ENCODE peak calls at places on chromosomes 11 and 22, in ten cellular contexts. I is IMR-90, E is AG09319, V is tibial nerve, T is AG04450, L is heart left ventricle, C is GM12865, D is psoas muscle, O is GM10248, J is cardiac fibroblast. N is an unnamed sample.
A peak's percentile ranks its signal among the peaks of the same experiment; 100 is the strongest.

GRCh38 chr22:19510919-19511341 is 13.3 kb downstream of the CLDN5 start:
- DNase-seq in J (peak; percentile 3), V (no peak), D (no peak), C (no peak), L (no peak), I (no peak), O (no peak), T (no peak), E (no peak), N (no peak)

GRCh38 chr11:134905513-134905912 is 493.5 kb upstream of the B3GAT1 start:
- DNase-seq in V (peak; percentile 26), E (no peak), T (no peak), L (no peak), O (no peak), D (peak; percentile 61), J (no peak), I (no peak), C (no peak), N (no peak)

GRCh38 chr22:46139895-46140350 is 10.4 kb upstream of the PPARA start:
- DNase-seq in E (no peak), J (no peak), D (peak; percentile 47), O (no peak), V (no peak), C (no peak), I (no peak), L (peak; percentile 78), T (no peak), N (no peak)

GRCh38 chr22:49266561-49267519 is 560.8 kb downstream of the BRD1 start:
- DNase-seq in C (no peak), I (no peak), O (no peak), V (no peak), T (no peak), J (no peak), L (no peak), D (no peak), E (no peak), N (no peak)

GRCh38 chr11:11567862-11568650 is 53.7 kb downstream of the GALNT18 start:
- DNase-seq in T (no peak), D (no peak), E (no peak), V (no peak), J (no peak), I (peak; percentile 30), L (no peak), C (peak; percentile 43), O (no peak), N (no peak)

GRCh38 chr11:77590194-77590591 is 440 bp downstream of the AQP11 start:
- DNase-seq in D (no peak), C (no peak), I (peak; percentile 46), O (peak; percentile 24), V (no peak), J (peak; percentile 42), E (no peak), L (peak; percentile 40), T (no peak), N (no peak)

GRCh38 chr11:47467372-47467771 is 18.4 kb upstream of the RAPSN start:
- DNase-seq in I (no peak), O (no peak), C (no peak), D (no peak), T (no peak), L (no peak), J (no peak), V (no peak), E (no peak), N (no peak)

GRCh38 chr11:13140873-13141655 is 131.9 kb downstream of the RASSF10 start:
- DNase-seq in D (no peak), L (no peak), C (peak; percentile 61), T (no peak), E (no peak), O (no peak), V (no peak), J (no peak), I (peak; percentile 38), N (no peak)

GRCh38 chr11:68960299-68961071 is 20.3 kb downstream of the MRGPRD start:
- DNase-seq in V (no peak), D (no peak), O (no peak), I (no peak), E (no peak), C (no peak), T (no peak), L (no peak), J (no peak), N (no peak)

GRCh38 chr11:68956547-68957254 is 24.1 kb downstream of the MRGPRD start:
- DNase-seq in D (no peak), C (no peak), J (no peak), I (no peak), E (no peak), L (no peak), T (no peak), O (no peak), V (no peak), N (peak; percentile 33)

GRCh38 chr11:68956142-68956541 is 24.6 kb downstream of the MRGPRD start:
- DNase-seq in J (no peak), T (no peak), E (no peak), L (no peak), O (peak; percentile 66), V (no peak), C (peak; percentile 24), D (no peak), I (no peak), N (peak; percentile 77)

GRCh38 chr11:68959465-68960298 is 21.1 kb downstream of the MRGPRD start:
- DNase-seq in O (no peak), I (no peak), L (no peak), T (no peak), J (no peak), E (no peak), C (no peak), V (no peak), D (no peak), N (no peak)

DNA sequence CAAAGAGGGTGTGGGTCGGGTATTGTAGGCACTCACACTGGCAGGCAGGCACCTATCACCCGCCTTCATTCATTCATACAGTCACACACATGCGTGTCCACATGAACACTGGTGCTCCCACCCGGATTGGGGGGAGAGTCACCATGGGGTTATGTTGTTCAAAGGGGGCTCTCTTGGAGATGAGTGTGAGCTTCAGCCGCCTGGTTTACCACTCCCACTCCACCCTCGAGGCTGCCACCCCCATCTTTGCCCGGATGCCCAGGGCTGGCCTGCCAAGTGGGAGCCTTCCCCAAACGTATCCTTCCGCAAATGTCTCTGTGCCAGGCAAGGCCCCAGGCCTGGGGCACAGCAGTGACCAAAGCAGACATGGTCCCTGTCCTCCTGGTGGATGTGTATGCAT is 22.6 kb downstream of the MRGPRD start:
- DNase-seq in T (no peak), I (no peak), V (no peak), C (no peak), D (no peak), L (no peak), J (no peak), E (no peak), O (no peak), N (no peak)
- TF ChIP-seq CTCF in T (no peak), I (no peak), V (no peak), C (no peak), D (no peak), L (no peak), J (no peak), E (no peak), O (no peak), N (no peak)

DNA sequence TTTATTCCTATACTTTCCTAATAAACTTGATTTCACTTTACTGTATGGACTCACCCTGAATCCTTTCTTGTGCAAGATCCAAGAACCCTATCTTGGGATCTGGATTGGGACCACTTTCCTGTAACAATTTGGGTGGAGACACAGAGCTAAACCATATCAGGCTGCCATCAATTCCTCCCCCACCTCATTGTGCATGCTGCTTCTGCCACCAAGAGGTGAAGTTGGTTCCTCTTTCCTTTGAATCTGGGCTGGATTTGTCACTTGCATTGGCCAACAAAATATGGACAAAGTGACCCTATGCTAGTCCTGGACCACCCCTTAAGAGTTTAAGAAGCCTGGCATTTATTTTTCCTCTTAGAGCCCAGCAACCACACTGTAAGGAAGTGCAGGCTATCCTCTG is 39.4 kb upstream of the CEP295 start:
- DNase-seq in O (no peak), T (no peak), V (no peak), D (no peak), C (peak; percentile 27), L (no peak), E (no peak), J (no peak), I (no peak), N (no peak)
- TF ChIP-seq CTCF in O (peak; percentile 17), T (no peak), V (no peak), D (peak; percentile 48), C (peak; percentile 21), L (no peak), E (no peak), J (no peak), I (peak; percentile 5), N (no peak)

GRCh38 chr11:100816823-100817222 is 129.7 kb downstream of the ARHGAP42 start:
- DNase-seq in L (no peak), C (no peak), V (no peak), D (no peak), O (no peak), I (peak; percentile 24), E (no peak), T (no peak), J (peak; percentile 42), N (no peak)

GRCh38 chr11:100812517-100812916 is 125.4 kb downstream of the ARHGAP42 start:
- DNase-seq in D (no peak), O (no peak), L (no peak), J (no peak), C (no peak), V (no peak), I (no peak), E (no peak), T (no peak), N (no peak)

GRCh38 chr11:100815787-100816330 is 128.8 kb downstream of the ARHGAP42 start:
- DNase-seq in T (no peak), I (no peak), O (no peak), D (no peak), V (no peak), J (no peak), E (no peak), L (no peak), C (no peak), N (no peak)

GRCh38 chr11:100821198-100821597 is 134.1 kb downstream of the ARHGAP42 start:
- DNase-seq in I (no peak), O (no peak), T (no peak), E (no peak), J (peak; percentile 28), L (no peak), D (no peak), C (no peak), V (no peak), N (no peak)

DNA sequence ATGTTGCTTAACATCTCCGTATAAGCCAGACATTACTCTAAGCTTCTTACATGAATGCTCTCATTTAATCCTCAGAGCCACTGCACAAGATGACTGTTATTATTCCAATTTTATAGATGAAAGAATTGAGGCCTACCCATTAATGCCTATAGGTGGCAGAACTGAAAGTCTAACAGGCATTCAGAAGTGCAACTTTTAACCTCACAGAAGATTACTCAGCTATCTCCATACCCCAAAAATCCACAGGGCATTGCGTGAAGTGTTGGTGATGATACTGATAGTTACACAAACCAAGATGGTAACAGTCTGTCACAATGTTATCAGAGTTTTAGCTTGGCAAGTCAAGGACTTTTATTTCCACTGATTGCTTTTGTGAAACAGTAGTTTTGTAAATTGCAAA is 130.5 kb downstream of the ARHGAP42 start:
- DNase-seq in D (no peak), O (no peak), J (no peak), C (no peak), E (no peak), T (no peak), I (no peak), L (no peak), V (no peak), N (no peak)
- TF ChIP-seq CTCF in D (no peak), O (no peak), J (no peak), C (no peak), E (no peak), T (no peak), I (no peak), L (no peak), V (no peak), N (no peak)

GRCh38 chr11:76276046-76276772 is 69.9 kb upstream of the WNT11 start:
- DNase-seq in D (no peak), V (no peak), J (no peak), T (no peak), O (no peak), C (no peak), L (no peak), E (no peak), I (no peak), N (no peak)

GRCh38 chr11:76277298-76278175 is 71.2 kb upstream of the WNT11 start:
- DNase-seq in I (no peak), J (no peak), D (no peak), C (no peak), V (no peak), T (no peak), E (no peak), O (no peak), L (no peak), N (no peak)

GRCh38 chr11:76278526-76278925 is 72.2 kb upstream of the WNT11 start:
- DNase-seq in V (no peak), I (no peak), J (no peak), E (no peak), T (no peak), D (no peak), C (no peak), L (no peak), O (no peak), N (no peak)

GRCh38 chr11:76276773-76277155 is 70.5 kb upstream of the WNT11 start:
- DNase-seq in I (no peak), E (no peak), C (no peak), D (no peak), O (no peak), T (no peak), L (no peak), J (no peak), V (no peak), N (no peak)

DNA sequence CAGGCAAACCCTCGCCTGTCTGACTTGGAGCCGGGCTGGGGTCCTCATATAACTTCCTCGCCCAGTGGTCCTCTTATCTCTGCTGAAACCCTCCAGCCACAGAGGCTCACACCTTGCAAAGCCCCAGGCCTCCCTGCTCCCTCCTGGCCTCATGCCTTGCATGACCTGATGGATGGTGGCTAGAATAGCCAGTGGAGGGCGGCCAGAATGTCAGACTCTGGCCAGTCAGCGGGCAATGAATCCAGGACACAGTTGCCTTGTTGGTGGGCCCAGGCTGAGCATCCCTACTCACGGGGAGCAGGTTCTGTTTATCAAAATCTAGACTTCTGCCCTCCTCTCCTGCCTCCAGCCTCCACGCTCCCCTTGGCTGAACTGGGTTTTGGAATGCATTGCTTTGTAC is 69.1 kb upstream of the WNT11 start:
- DNase-seq in E (no peak), D (no peak), L (no peak), V (no peak), J (no peak), C (no peak), I (no peak), T (no peak), O (no peak), N (no peak)
- TF ChIP-seq CTCF in E (no peak), D (no peak), L (no peak), V (no peak), J (no peak), C (no peak), I (no peak), T (no peak), O (no peak), N (no peak)